ENCODE peak calls at places on chromosome 10, in four cellular contexts. U, K, P and H are unnamed samples.

GRCh38 chr10:110226926-110227641 is 19.7 kb downstream of the MXI1 start:
- DNase-seq in P (peak; percentile 83), K (peak; percentile 19), U (no peak), H (peak; percentile 88)

GRCh38 chr10:2993636-2994035 is 73.7 kb upstream of the PFKP start:
- DNase-seq in P (no peak), U (no peak), K (no peak), H (no peak)

GRCh38 chr10:63114031-63114814 is 18.9 kb upstream of the NRBF2 start:
- DNase-seq in U (no peak), P (peak; percentile 84), K (peak; percentile 88), H (no peak)

GRCh38 chr10:12389154-12389734 is 39.9 kb downstream of the CAMK1D start:
- DNase-seq in U (no peak), P (no peak), K (no peak), H (no peak)

GRCh38 chr10:28691187-28691694 is 13.9 kb downstream of the BAMBI start:
- DNase-seq in U (no peak), K (no peak), P (no peak), H (no peak)

GRCh38 chr10:46267132-46267985 is 19.4 kb upstream of the ANTXRL start:
- DNase-seq in U (no peak), P (no peak), K (no peak), H (no peak)

GRCh38 chr10:78215645-78216044 is 182.0 kb downstream of the RPS24 start:
- DNase-seq in U (no peak), K (peak; percentile 61), P (peak; percentile 83), H (no peak)

GRCh38 chr10:52335665-52336064 is 21.6 kb downstream of the DKK1 start:
- DNase-seq in U (no peak), K (peak; percentile 16), P (no peak), H (no peak)

GRCh38 chr10:131841669-131842139 is 59.1 kb upstream of the PPP2R2D start:
- DNase-seq in K (no peak), P (peak; percentile 22), U (no peak), H (no peak)

GRCh38 chr10:99872367-99873162 is 90.1 kb downstream of the ABCC2 start:
- DNase-seq in K (peak; percentile 47), U (no peak), P (no peak), H (no peak)

GRCh38 chr10:116197961-116198360 is 75.0 kb downstream of the GFRA1 start:
- DNase-seq in U (no peak), K (no peak), P (no peak), H (no peak)

GRCh38 chr10:25573281-25573680 is 360.7 kb upstream of the MYO3A start:
- DNase-seq in P (no peak), U (no peak), K (no peak), H (no peak)

GRCh38 chr10:92848441-92849233 is at the start of gene EXOC6:
- DNase-seq in U (peak; percentile 87), P (peak; percentile 91), K (peak; percentile 74), H (peak; percentile 91)
- TF ChIP-seq CTCF in U (no peak), P (peak; percentile 9), K (no peak), H (no peak)

DNA sequence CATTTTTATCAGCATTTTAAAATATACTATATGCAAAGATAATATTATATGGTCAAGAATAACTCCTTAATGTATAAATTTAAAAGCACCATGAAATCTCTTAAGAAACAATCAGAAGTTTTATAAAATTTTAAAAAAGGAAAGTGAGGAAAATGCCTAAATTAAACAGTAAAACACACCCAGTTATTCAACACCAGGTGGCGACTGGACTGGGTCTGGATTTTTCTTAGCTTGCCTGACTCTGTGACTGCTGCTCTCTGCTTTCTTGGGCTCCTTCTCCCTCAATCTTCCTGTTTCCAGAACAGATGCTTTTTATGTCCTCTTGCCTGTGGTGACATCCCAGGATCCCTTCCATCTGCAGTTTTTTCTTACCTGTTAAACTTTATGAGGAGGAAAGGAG is 200.3 kb downstream of the BICC1 start:
- DNase-seq in K (no peak), P (no peak), U (no peak), H (no peak)
- TF ChIP-seq CTCF in K (peak; percentile 25), P (no peak), U (no peak), H (no peak)

GRCh38 chr10:95183451-95184230 is 10.4 kb upstream of the ACSM6 start:
- DNase-seq in U (peak; percentile 91), K (peak; percentile 71), P (peak; percentile 90), H (peak; percentile 96)
- TF ChIP-seq CTCF in U (peak; percentile 95), K (peak; percentile 94), P (peak; percentile 87), H (peak; percentile 99)

GRCh38 chr10:33115720-33116119 is 157.7 kb upstream of the ITGB1 start:
- DNase-seq in K (peak; percentile 63), U (no peak), P (no peak), H (no peak)

GRCh38 chr10:33113111-33113856 is 155.3 kb upstream of the ITGB1 start:
- DNase-seq in K (peak; percentile 91), U (no peak), P (no peak), H (no peak)

GRCh38 chr10:33114451-33114944 is 156.5 kb upstream of the ITGB1 start:
- DNase-seq in U (no peak), K (peak; percentile 67), P (no peak), H (no peak)

GRCh38 chr10:33117816-33118215 is 159.8 kb upstream of the ITGB1 start:
- DNase-seq in K (no peak), P (no peak), U (no peak), H (no peak)

GRCh38 chr10:33116293-33116697 is 158.3 kb upstream of the ITGB1 start:
- DNase-seq in K (peak; percentile 83), U (no peak), P (no peak), H (no peak)
- TF ChIP-seq CTCF in K (peak; percentile 56), U (peak; percentile 8), P (peak; percentile 38), H (peak; percentile 5)